ENCODE peak calls at places on chromosomes 4 and X, in four cellular contexts. One of them, this sample, is unnamed.

GRCh38 chrX:13689519-13690211 is 737 bp downstream of the RAB9A start:
- DNase-seq in AG10803: peak
- DNase-seq in suprapubic skin: no peak
- DNase-seq in A673: peak
- DNase-seq in this sample: no peak

GRCh38 chrX:49053223-49054072 is 5.4 kb upstream of the CCDC120 start:
- DNase-seq in A673: peak
- DNase-seq in suprapubic skin: no peak
- DNase-seq in AG10803: peak
- DNase-seq in this sample: peak

GRCh38 chr4:3261411-3262207 is 12.7 kb downstream of the MSANTD1 start:
- DNase-seq in A673: no peak
- DNase-seq in AG10803: no peak
- DNase-seq in suprapubic skin: no peak
- DNase-seq in this sample: no peak

GRCh38 chr4:145507636-145508035 is 26.0 kb downstream of the SMAD1 start:
- DNase-seq in suprapubic skin: no peak
- DNase-seq in AG10803: no peak
- DNase-seq in A673: no peak
- DNase-seq in this sample: no peak

GRCh38 chr4:163534056-163534455 is 39.6 kb downstream of the TMA16 start:
- DNase-seq in suprapubic skin: no peak
- DNase-seq in AG10803: no peak
- DNase-seq in A673: no peak
- DNase-seq in this sample: no peak

GRCh38 chr4:165709526-165709925 is 163.5 kb upstream of the TLL1 start:
- DNase-seq in AG10803: no peak
- DNase-seq in suprapubic skin: no peak
- DNase-seq in A673: no peak
- DNase-seq in this sample: no peak

GRCh38 chr4:145815027-145815612 is 123.5 kb downstream of the ZNF827 start:
- DNase-seq in A673: no peak
- DNase-seq in AG10803: no peak
- DNase-seq in suprapubic skin: no peak
- DNase-seq in this sample: no peak

GRCh38 chr4:6233943-6234342 is 33.6 kb upstream of the JAKMIP1 start:
- DNase-seq in suprapubic skin: peak
- DNase-seq in A673: no peak
- DNase-seq in AG10803: no peak
- DNase-seq in this sample: no peak

GRCh38 chr4:106708604-106708876 is 327.6 kb downstream of the DKK2 start:
- DNase-seq in A673: no peak
- DNase-seq in suprapubic skin: no peak
- DNase-seq in AG10803: no peak
- DNase-seq in this sample: no peak

GRCh38 chr4:55364691-55365346 is 18.8 kb downstream of the SRD5A3 start:
- DNase-seq in A673: no peak
- DNase-seq in AG10803: no peak
- DNase-seq in suprapubic skin: no peak
- DNase-seq in this sample: no peak

GRCh38 chrX:107738768-107739167 is 36.8 kb downstream of the TSC22D3 start:
- DNase-seq in suprapubic skin: no peak
- DNase-seq in AG10803: no peak
- DNase-seq in A673: no peak
- DNase-seq in this sample: no peak

GRCh38 chr4:53422367-53422766 is 44.9 kb downstream of the FIP1L1 start:
- DNase-seq in A673: no peak
- DNase-seq in suprapubic skin: no peak
- DNase-seq in AG10803: no peak
- DNase-seq in this sample: no peak

GRCh38 chr4:94267037-94267436 is 59.4 kb downstream of the SMARCAD1 start:
- DNase-seq in AG10803: no peak
- DNase-seq in suprapubic skin: no peak
- DNase-seq in A673: no peak
- DNase-seq in this sample: no peak

GRCh38 chr4:185872747-185873380 is 60.9 kb upstream of the SORBS2 start:
- DNase-seq in A673: no peak
- DNase-seq in AG10803: peak
- DNase-seq in suprapubic skin: no peak
- DNase-seq in this sample: no peak

GRCh38 chr4:45072981-45073380 is 346.6 kb upstream of the GNPDA2 start:
- DNase-seq in AG10803: no peak
- DNase-seq in suprapubic skin: no peak
- DNase-seq in A673: no peak
- DNase-seq in this sample: no peak

GRCh38 chr4:107825072-107825789 is 499 bp downstream of the SGMS2 start:
- DNase-seq in A673: peak
- DNase-seq in suprapubic skin: peak
- DNase-seq in AG10803: peak
- DNase-seq in this sample: no peak

GRCh38 chr4:123746981-123747380 is 350.4 kb downstream of the SPRY1 start:
- DNase-seq in suprapubic skin: no peak
- DNase-seq in A673: no peak
- DNase-seq in AG10803: no peak
- DNase-seq in this sample: no peak

GRCh38 chrX:104270916-104271512 is 16.3 kb upstream of the ESX1 start:
- DNase-seq in AG10803: peak
- DNase-seq in suprapubic skin: no peak
- DNase-seq in A673: peak
- DNase-seq in this sample: no peak

GRCh38 chr4:181564616-181565015 is 678.6 kb upstream of the TENM3 start:
- DNase-seq in suprapubic skin: no peak
- DNase-seq in A673: no peak
- DNase-seq in AG10803: no peak
- DNase-seq in this sample: no peak

GRCh38 chr4:173014113-173014558 is 154.5 kb upstream of the GALNT7 start:
- DNase-seq in suprapubic skin: no peak
- DNase-seq in A673: peak
- DNase-seq in AG10803: no peak
- DNase-seq in this sample: no peak

GRCh38 chr4:2624782-2625548 is 88.5 kb downstream of the FAM193A start:
- DNase-seq in AG10803: no peak
- DNase-seq in suprapubic skin: peak
- DNase-seq in A673: no peak
- DNase-seq in this sample: no peak

GRCh38 chrX:13647709-13648212 is 5.2 kb upstream of the TCEANC start:
- DNase-seq in AG10803: no peak
- DNase-seq in suprapubic skin: peak
- DNase-seq in A673: peak
- DNase-seq in this sample: peak

GRCh38 chrX:111445485-111445884 is 33.5 kb upstream of the DCX start:
- DNase-seq in A673: peak
- DNase-seq in suprapubic skin: no peak
- DNase-seq in AG10803: peak
- DNase-seq in this sample: no peak

GRCh38 chr4:144667500-144667899 is 21.5 kb downstream of the HHIP start:
- DNase-seq in AG10803: no peak
- DNase-seq in suprapubic skin: no peak
- DNase-seq in A673: no peak
- DNase-seq in this sample: no peak

GRCh38 chr4:147174561-147174960 is 228.9 kb upstream of the TTC29 start:
- DNase-seq in AG10803: peak
- DNase-seq in suprapubic skin: no peak
- DNase-seq in A673: peak
- DNase-seq in this sample: no peak

GRCh38 chr4:148170408-148171385 is 271.5 kb downstream of the NR3C2 start:
- DNase-seq in AG10803: no peak
- DNase-seq in suprapubic skin: no peak
- DNase-seq in A673: no peak
- DNase-seq in this sample: no peak

DNA sequence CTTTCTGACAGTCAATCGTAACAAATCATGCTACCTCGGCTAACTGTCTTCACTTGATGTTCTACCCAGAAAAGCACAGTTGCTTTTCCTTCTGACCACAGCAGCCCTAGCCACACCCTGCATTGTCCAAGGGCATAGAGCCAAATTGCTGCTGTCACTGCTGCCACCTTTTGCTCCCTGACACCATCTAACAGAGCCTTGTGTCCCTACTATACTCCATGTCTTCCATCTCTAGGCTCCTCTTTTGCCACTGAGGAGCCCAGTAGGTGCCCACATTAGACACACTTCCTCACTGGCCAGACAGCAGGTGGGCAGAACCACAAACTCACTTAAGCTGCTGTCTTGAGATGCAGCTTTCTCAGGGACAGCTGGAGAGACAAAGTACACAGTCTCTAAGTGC is 91.4 kb downstream of the ANXA3 start:
- DNase-seq in suprapubic skin: no peak
- DNase-seq in AG10803: no peak
- DNase-seq in A673: no peak
- DNase-seq in this sample: no peak
- H3K4me3 ChIP-seq in suprapubic skin: no peak
- H3K4me3 ChIP-seq in AG10803: no peak
- H3K4me3 ChIP-seq in A673: no peak
- H3K4me3 ChIP-seq in this sample: no peak

GRCh38 chr4:150573534-150573933 is 8.4 kb upstream of the MAB21L2 start:
- DNase-seq in AG10803: peak
- DNase-seq in suprapubic skin: no peak
- DNase-seq in A673: no peak
- DNase-seq in this sample: no peak
- H3K4me3 ChIP-seq in AG10803: no peak
- H3K4me3 ChIP-seq in suprapubic skin: no peak
- H3K4me3 ChIP-seq in A673: no peak
- H3K4me3 ChIP-seq in this sample: no peak

GRCh38 chrX:2781698-2782097 is 29.9 kb downstream of the XG start:
- DNase-seq in AG10803: no peak
- DNase-seq in suprapubic skin: no peak
- DNase-seq in A673: no peak
- DNase-seq in this sample: no peak
- H3K4me3 ChIP-seq in AG10803: no peak
- H3K4me3 ChIP-seq in suprapubic skin: no peak
- H3K4me3 ChIP-seq in A673: no peak
- H3K4me3 ChIP-seq in this sample: no peak

GRCh38 chr4:102473476-102473875 is 27.7 kb upstream of the NFKB1 start:
- DNase-seq in AG10803: no peak
- DNase-seq in A673: no peak
- DNase-seq in suprapubic skin: no peak
- DNase-seq in this sample: no peak

GRCh38 chr4:102474736-102475504 is 26.2 kb upstream of the NFKB1 start:
- DNase-seq in A673: no peak
- DNase-seq in suprapubic skin: no peak
- DNase-seq in AG10803: no peak
- DNase-seq in this sample: no peak

GRCh38 chr4:102477657-102478056 is 23.5 kb upstream of the NFKB1 start:
- DNase-seq in suprapubic skin: no peak
- DNase-seq in AG10803: peak
- DNase-seq in A673: no peak
- DNase-seq in this sample: no peak

GRCh38 chr4:102483120-102483519 is 18.0 kb upstream of the NFKB1 start:
- DNase-seq in A673: no peak
- DNase-seq in AG10803: no peak
- DNase-seq in suprapubic skin: no peak
- DNase-seq in this sample: no peak

DNA sequence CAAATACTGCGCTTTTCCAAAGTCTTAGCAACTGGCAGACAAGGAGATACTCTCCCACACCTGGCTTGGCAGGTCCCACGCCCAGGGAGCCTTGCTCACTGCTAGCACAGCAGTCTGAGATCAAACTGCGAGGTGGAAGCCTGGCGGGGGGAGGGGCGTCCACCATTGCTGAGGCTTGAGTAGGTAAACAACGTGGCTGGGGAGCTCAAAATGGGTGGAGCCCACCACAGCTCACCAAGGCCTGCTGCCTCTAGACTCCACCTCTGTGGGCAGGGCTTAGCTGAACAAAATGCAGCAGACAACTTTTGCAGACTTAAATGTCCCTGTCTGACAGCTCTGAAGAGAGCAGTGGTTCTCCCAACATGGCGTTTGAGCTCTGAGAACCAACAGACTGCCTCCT is 23.0 kb upstream of the NFKB1 start:
- DNase-seq in suprapubic skin: no peak
- DNase-seq in A673: no peak
- DNase-seq in AG10803: no peak
- DNase-seq in this sample: no peak
- H3K4me3 ChIP-seq in suprapubic skin: no peak
- H3K4me3 ChIP-seq in A673: no peak
- H3K4me3 ChIP-seq in AG10803: no peak
- H3K4me3 ChIP-seq in this sample: no peak

GRCh38 chr4:128635939-128636551 is 173.5 kb upstream of the JADE1 start:
- DNase-seq in A673: no peak
- DNase-seq in suprapubic skin: no peak
- DNase-seq in AG10803: peak
- DNase-seq in this sample: no peak
- H3K4me3 ChIP-seq in A673: no peak
- H3K4me3 ChIP-seq in suprapubic skin: no peak
- H3K4me3 ChIP-seq in AG10803: no peak
- H3K4me3 ChIP-seq in this sample: no peak

DNA sequence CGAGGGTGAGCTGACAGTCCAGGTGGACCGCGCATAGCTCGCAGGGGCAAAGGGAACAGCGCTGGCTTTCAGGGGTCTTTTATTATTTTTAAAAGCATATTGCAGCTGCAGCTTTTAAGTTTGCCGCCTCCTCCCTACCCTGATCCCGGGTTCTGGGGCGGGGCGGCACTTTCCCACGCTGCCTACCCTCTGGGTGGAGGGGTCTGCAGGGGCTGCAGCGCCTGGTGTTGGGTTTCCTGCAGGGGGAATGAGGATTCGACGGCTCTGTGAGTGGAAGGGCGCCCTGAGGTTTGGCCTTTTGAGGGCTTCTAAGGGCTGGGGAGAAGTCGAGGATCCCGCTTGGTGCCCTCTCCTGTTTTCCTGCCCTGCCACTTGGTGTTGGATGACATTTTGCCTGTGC is 80.7 kb upstream of the SCML1 start:
- DNase-seq in suprapubic skin: no peak
- DNase-seq in AG10803: no peak
- DNase-seq in A673: no peak
- DNase-seq in this sample: no peak
- H3K4me3 ChIP-seq in suprapubic skin: no peak
- H3K4me3 ChIP-seq in AG10803: no peak
- H3K4me3 ChIP-seq in A673: no peak
- H3K4me3 ChIP-seq in this sample: no peak

DNA sequence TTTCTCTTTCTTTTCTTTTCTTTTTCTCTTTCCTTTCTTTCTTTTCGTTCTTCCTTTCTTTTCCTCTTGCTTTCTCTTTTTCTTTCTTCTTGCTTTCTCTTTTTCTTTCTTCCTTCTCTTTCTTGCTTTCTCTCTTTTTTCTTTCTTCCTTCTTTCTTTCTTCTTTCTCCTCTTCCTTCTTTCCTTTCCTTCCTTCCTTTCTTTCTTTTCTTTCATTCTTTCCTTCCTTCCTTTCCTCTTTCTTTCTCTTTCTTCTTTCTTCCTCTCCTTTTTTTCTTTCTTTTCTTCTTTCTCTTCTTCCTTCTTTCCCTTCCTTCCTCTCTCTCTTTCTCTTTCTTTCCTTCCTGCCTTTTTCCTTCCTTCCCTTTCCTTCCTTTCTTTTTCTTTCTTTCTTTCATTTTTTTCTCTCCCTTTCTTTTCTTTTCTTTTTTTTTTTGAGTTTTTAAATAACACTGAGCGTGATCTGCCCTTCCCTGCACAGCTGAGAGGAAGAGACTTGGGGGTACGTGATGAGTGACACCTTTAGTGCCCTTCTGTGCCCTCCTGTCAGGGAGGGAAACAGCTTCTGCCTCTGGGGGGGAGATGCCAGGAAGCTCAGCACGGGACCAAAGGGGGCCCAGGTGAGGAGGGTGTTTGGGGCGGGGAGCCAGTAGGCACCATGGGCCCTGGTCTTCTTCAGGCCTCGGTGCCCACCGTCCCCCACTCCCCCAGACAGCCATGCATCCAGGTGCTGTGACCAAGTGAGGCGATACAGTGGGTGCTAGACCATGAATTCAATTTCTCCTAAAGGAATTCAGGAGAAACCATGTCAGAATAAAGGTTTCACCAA is 36.6 kb upstream of the CDKN2AIP start:
- DNase-seq in AG10803: no peak
- DNase-seq in A673: no peak
- DNase-seq in suprapubic skin: peak
- DNase-seq in this sample: no peak
- H3K4me3 ChIP-seq in AG10803: peak
- H3K4me3 ChIP-seq in A673: peak
- H3K4me3 ChIP-seq in suprapubic skin: peak
- H3K4me3 ChIP-seq in this sample: peak

This sample was measured in effector memory CD4-positive, alpha-beta T cell.